ENCODE peak calls at places on chromosomes 3 and 15, in nine cellular contexts. P is ovary; R is NCI-H2171 treated with DMSO at 0.1 percent for 48 hours; E is CD8-positive, alpha-beta T cell; X is naive thymus-derived CD8-positive, alpha-beta T cell; D is endothelial cell; K is NCI-H1694; V is SJSA1; H is H7. A is an unnamed sample.

GRCh38 chr3:8164145-8164544 is 337.5 kb upstream of the LMCD1 start:
- DNase-seq in P (no peak), R (no peak), E (no peak), X (no peak), D (no peak), K (no peak), V (no peak), H (no peak), A (no peak)

GRCh38 chr3:194387276-194387675 is 11.8 kb downstream of the GP5 start:
- DNase-seq in P (no peak), R (no peak), E (no peak), X (no peak), D (no peak), K (no peak), V (no peak), H (peak; percentile 5), A (no peak)

GRCh38 chr3:42539871-42540714 is 37.6 kb downstream of the VIPR1 start:
- DNase-seq in P (no peak), R (no peak), E (peak; percentile 76), X (peak; percentile 49), D (peak; percentile 65), K (no peak), V (no peak), H (peak; percentile 95), A (peak; percentile 54)

GRCh38 chr15:98881526-98882517 is 125.8 kb downstream of the PGPEP1L start:
- DNase-seq in P (no peak), R (peak; percentile 51), E (no peak), X (peak; percentile 52), D (peak; percentile 8), K (peak; percentile 17), V (no peak), H (peak; percentile 65), A (peak; percentile 23)

GRCh38 chr3:140113983-140114923 is 179.3 kb downstream of the CLSTN2 start:
- DNase-seq in P (no peak), R (no peak), E (no peak), X (no peak), D (no peak), K (no peak), V (no peak), H (no peak), A (no peak)

GRCh38 chr3:133944181-133944580 is 48.5 kb upstream of the RAB6B start:
- DNase-seq in P (peak; percentile 5), R (no peak), E (no peak), X (no peak), D (no peak), K (no peak), V (peak; percentile 75), H (no peak), A (no peak)

GRCh38 chr15:96070636-96071035 is 259.9 kb upstream of the NR2F2 start:
- DNase-seq in P (no peak), R (no peak), E (no peak), X (no peak), D (no peak), K (no peak), V (no peak), H (no peak), A (no peak)

GRCh38 chr3:129417354-129417753 is 11.1 kb downstream of the EFCAB12 start:
- DNase-seq in P (peak; percentile 25), R (no peak), E (no peak), X (no peak), D (no peak), K (no peak), V (no peak), H (no peak), A (no peak)

GRCh38 chr3:31648286-31648968 is 115.7 kb downstream of the STT3B start:
- DNase-seq in P (no peak), R (no peak), E (no peak), X (no peak), D (no peak), K (no peak), V (no peak), H (no peak), A (no peak)

GRCh38 chr3:186653984-186654383 is 11.8 kb upstream of the HRG start:
- DNase-seq in P (no peak), R (no peak), E (no peak), X (no peak), D (no peak), K (no peak), V (no peak), H (peak; percentile 65), A (no peak)

GRCh38 chr3:155131104-155131503 is 51.0 kb downstream of the MME start:
- DNase-seq in P (no peak), R (no peak), E (no peak), X (no peak), D (no peak), K (no peak), V (no peak), H (no peak), A (no peak)

GRCh38 chr3:114380233-114380645 is 86.4 kb downstream of the TIGIT start:
- DNase-seq in P (peak; percentile 82), R (no peak), E (no peak), X (no peak), D (no peak), K (no peak), V (peak; percentile 81), H (no peak), A (no peak)

GRCh38 chr3:46383211-46383945 is 12.6 kb downstream of the CCR5 start:
- DNase-seq in P (no peak), R (no peak), E (no peak), X (no peak), D (no peak), K (no peak), V (no peak), H (no peak), A (peak; percentile 56)

GRCh38 chr3:104598848-104599501 is 767.7 kb upstream of the ALCAM start:
- DNase-seq in P (no peak), R (peak; percentile 62), E (no peak), X (no peak), D (no peak), K (no peak), V (no peak), H (no peak), A (no peak)

GRCh38 chr3:89795506-89795905 is 688.1 kb downstream of the EPHA3 start:
- DNase-seq in P (no peak), R (no peak), E (no peak), X (no peak), D (no peak), K (no peak), V (no peak), H (no peak), A (no peak)

GRCh38 chr3:45225465-45226205 is 452 bp downstream of the TMEM158 start:
- DNase-seq in P (peak; percentile 49), R (no peak), E (peak; percentile 39), X (peak; percentile 45), D (peak; percentile 47), K (no peak), V (peak; percentile 20), H (peak; percentile 87), A (peak; percentile 11)

GRCh38 chr15:68298882-68299381 is 21.4 kb downstream of the FEM1B start:
- DNase-seq in P (no peak), R (no peak), E (no peak), X (peak; percentile 42), D (no peak), K (no peak), V (peak; percentile 42), H (no peak), A (peak; percentile 45)

GRCh38 chr15:67433495-67434099 is 87.3 kb upstream of the C15orf61 start:
- DNase-seq in P (peak; percentile 56), R (no peak), E (peak; percentile 9), X (no peak), D (peak; percentile 66), K (no peak), V (peak; percentile 56), H (peak; percentile 69), A (no peak)

GRCh38 chr3:29144807-29145206 is 136.1 kb upstream of the RBMS3 start:
- DNase-seq in P (no peak), R (peak; percentile 75), E (no peak), X (no peak), D (no peak), K (no peak), V (peak; percentile 42), H (no peak), A (no peak)

A was measured in naive B cell.